ENCODE peak calls at places on chromosomes 13 and 19, in seven cellular contexts. R is posterior cingulate gyrus; K is activated T-helper 1 cell treated with anti-CD3 and anti-CD28 coated beads, Interleukin-12 subunit alpha, Interleukin-12 subunit beta, Interleukin-2, Interleukin-4 antibody, amounts not matched to agents 30 ng/mL and 10 ng/mL and 1 ng/mL, durations not matched to agents 14 hours and 24 hours and 36 hours; M is nucleus accumbens; L is dermis microvascular lymphatic vessel endothelial cell; B is M059J; C is hypothalamus. Z is an unnamed sample.

GRCh38 chr13:65889368-65889767 is 1340.8 kb downstream of the PCDH9 start:
- DNase-seq in M (no peak), R (no peak), L (no peak), B (no peak), C (no peak), K (no peak), Z (no peak)

GRCh38 chr13:23574421-23574820 is 4.2 kb downstream of the TNFRSF19 start:
- DNase-seq in L (no peak), R (no peak), M (no peak), B (no peak), C (no peak), K (no peak), Z (no peak)

GRCh38 chr13:114285166-114285808 is 3.9 kb downstream of the UPF3A start:
- DNase-seq in K (no peak), B (peak), M (no peak), R (no peak), L (no peak), C (peak), Z (no peak)

GRCh38 chr13:110712081-110712848 is 1.2 kb upstream of the ING1 start:
- DNase-seq in R (peak), K (peak), C (peak), L (peak), M (peak), B (peak), Z (peak)

GRCh38 chr13:111536239-111536638 is 215.8 kb downstream of the TEX29 start:
- DNase-seq in B (no peak), K (no peak), L (no peak), M (no peak), C (no peak), R (no peak), Z (no peak)

GRCh38 chr13:27635256-27635655 is 13.6 kb downstream of the POLR1D start:
- DNase-seq in C (no peak), L (no peak), R (no peak), K (no peak), B (no peak), M (no peak), Z (no peak)

GRCh38 chr19:958967-959685 is 25.0 kb upstream of the WDR18 start:
- DNase-seq in L (no peak), K (no peak), M (peak), B (peak), R (peak), C (peak), Z (no peak)

GRCh38 chr13:41985788-41986508 is 25.0 kb upstream of the VWA8 start:
- DNase-seq in L (no peak), B (peak), M (no peak), K (no peak), R (no peak), C (no peak), Z (no peak)

GRCh38 chr19:17488593-17489391 is 18.5 kb downstream of the SLC27A1 start:
- DNase-seq in R (no peak), B (peak), C (no peak), K (peak), L (peak), M (no peak), Z (no peak)

GRCh38 chr19:51726049-51726448 is 2.3 kb upstream of the HAS1 start:
- DNase-seq in M (peak), K (no peak), R (peak), L (no peak), C (peak), B (peak), Z (no peak)

GRCh38 chr13:48222358-48223015 is 10.5 kb upstream of the ITM2B start:
- DNase-seq in M (no peak), C (no peak), K (no peak), L (no peak), R (no peak), B (peak), Z (no peak)

GRCh38 chr19:794989-795658 is 2.1 kb upstream of the PTBP1 start:
- DNase-seq in M (no peak), L (no peak), B (no peak), R (no peak), K (no peak), C (no peak), Z (no peak)

GRCh38 chr13:33433316-33433715 is 147.8 kb upstream of the STARD13 start:
- DNase-seq in K (no peak), B (no peak), R (no peak), C (no peak), M (no peak), L (no peak), Z (no peak)

GRCh38 chr19:30314056-30314804 is 58.0 kb upstream of the ZNF536 start:
- DNase-seq in C (no peak), M (no peak), L (no peak), R (no peak), K (no peak), B (no peak), Z (no peak)

GRCh38 chr13:77565635-77566034 is 30.1 kb downstream of the SCEL start:
- DNase-seq in C (peak), K (no peak), M (peak), L (peak), R (no peak), B (peak), Z (no peak)

GRCh38 chr13:90360785-90361184 is 986.7 kb upstream of the MIR17HG start:
- DNase-seq in L (no peak), B (no peak), C (no peak), M (no peak), R (no peak), K (no peak), Z (no peak)

GRCh38 chr13:26502826-26503225 is 54.7 kb upstream of the WASF3 start:
- DNase-seq in L (no peak), B (peak), K (no peak), C (peak), M (no peak), R (peak), Z (no peak)

GRCh38 chr19:18419699-18420460 is 682 bp downstream of the SSBP4 start:
- DNase-seq in K (no peak), B (no peak), R (no peak), C (no peak), M (no peak), L (no peak), Z (no peak)

GRCh38 chr19:43623889-43624670 is 4.7 kb upstream of the ZNF428 start:
- DNase-seq in B (no peak), C (no peak), K (no peak), L (no peak), M (no peak), R (no peak), Z (no peak)

GRCh38 chr19:51107406-51108065 is 673 bp downstream of the CTU1 start:
- DNase-seq in L (no peak), B (peak), M (no peak), C (no peak), K (no peak), R (no peak), Z (no peak)

GRCh38 chr19:13132471-13133166 is 14.6 kb downstream of the NACC1 start:
- DNase-seq in R (no peak), L (no peak), K (peak), B (peak), M (no peak), C (no peak), Z (no peak)